ENCODE peak calls at places on chromosomes 12 and 14, in four cellular contexts. O, P, X and S are unnamed samples.

GRCh38 chr12:101040936-101041335 is 169.1 kb downstream of the SLC5A8 start:
- DNase-seq in X (no peak), P (no peak), O (no peak), S (no peak)

GRCh38 chr14:91425720-91426032 is 8.1 kb upstream of the CCDC88C start:
- DNase-seq in O (no peak), P (no peak), X (no peak), S (no peak)

GRCh38 chr12:72075891-72076557 is 137.4 kb downstream of the TPH2 start:
- DNase-seq in X (no peak), O (no peak), P (no peak), S (no peak)

GRCh38 chr14:56918849-56919574 is 108.7 kb upstream of the OTX2 start:
- DNase-seq in X (no peak), P (no peak), O (no peak), S (no peak)

GRCh38 chr12:87847147-87847546 is 182.1 kb downstream of the C12orf50 start:
- DNase-seq in X (no peak), P (no peak), O (no peak), S (no peak)

GRCh38 chr14:100893228-100893601 is 10.3 kb downstream of the RTL1 start:
- DNase-seq in P (no peak), X (no peak), O (peak; percentile 34), S (no peak)

GRCh38 chr12:43293396-43293795 is 258.6 kb downstream of the ADAMTS20 start:
- DNase-seq in P (no peak), O (no peak), X (no peak), S (no peak)

GRCh38 chr12:63351370-63351769 is 200.4 kb upstream of the AVPR1A start:
- DNase-seq in X (no peak), O (no peak), P (no peak), S (no peak)

GRCh38 chr12:125330645-125331341 is 265.6 kb downstream of the AACS start:
- DNase-seq in X (no peak), P (peak; percentile 32), O (peak; percentile 94), S (peak; percentile 62)

GRCh38 chr12:88401153-88401552 is 179.1 kb downstream of the KITLG start:
- DNase-seq in O (no peak), P (no peak), X (no peak), S (no peak)

GRCh38 chr14:26074892-26075291 is 522.9 kb downstream of the NOVA1 start:
- DNase-seq in P (no peak), X (no peak), O (no peak), S (no peak)

GRCh38 chr12:8702159-8702558 is 4.4 kb downstream of the RIMKLB start:
- DNase-seq in X (no peak), P (no peak), O (no peak), S (no peak)

GRCh38 chr14:32620724-32621123 is 291.6 kb downstream of the AKAP6 start:
- DNase-seq in O (no peak), X (no peak), P (no peak), S (no peak)

GRCh38 chr12:121240484-121241202 is 30.7 kb downstream of the P2RX4 start:
- DNase-seq in O (no peak), X (no peak), P (peak; percentile 36), S (peak; percentile 79)

GRCh38 chr12:121452356-121453021 is 52.6 kb downstream of the RNF34 start:
- DNase-seq in X (no peak), O (no peak), P (no peak), S (no peak)

GRCh38 chr14:23405096-23405495 is 3.0 kb downstream of the MYH6 start:
- DNase-seq in X (no peak), O (no peak), P (no peak), S (peak; percentile 21)
- H3K36me3 ChIP-seq in X (no peaks in the 10 kb centered on the region), O (no peaks in the 10 kb centered on the region), P (no peaks in the 10 kb centered on the region), S (peaks cover 55% of the 10 kb centered on the region)

GRCh38 chr12:113157218-113157859 is 7.8 kb downstream of the CFAP73 start:
- DNase-seq in O (no peak), P (no peak), X (no peak), S (no peak)

GRCh38 chr12:113159937-113160336 is 10.4 kb downstream of the CFAP73 start:
- DNase-seq in O (no peak), X (no peak), P (no peak), S (no peak)

GRCh38 chr12:113161415-113162016 is 12.0 kb downstream of the CFAP73 start:
- DNase-seq in X (no peak), P (no peak), O (no peak), S (no peak)

GRCh38 chr12:113155641-113156040 is 6.1 kb downstream of the CFAP73 start:
- DNase-seq in X (no peak), O (no peak), P (no peak), S (no peak)

DNA sequence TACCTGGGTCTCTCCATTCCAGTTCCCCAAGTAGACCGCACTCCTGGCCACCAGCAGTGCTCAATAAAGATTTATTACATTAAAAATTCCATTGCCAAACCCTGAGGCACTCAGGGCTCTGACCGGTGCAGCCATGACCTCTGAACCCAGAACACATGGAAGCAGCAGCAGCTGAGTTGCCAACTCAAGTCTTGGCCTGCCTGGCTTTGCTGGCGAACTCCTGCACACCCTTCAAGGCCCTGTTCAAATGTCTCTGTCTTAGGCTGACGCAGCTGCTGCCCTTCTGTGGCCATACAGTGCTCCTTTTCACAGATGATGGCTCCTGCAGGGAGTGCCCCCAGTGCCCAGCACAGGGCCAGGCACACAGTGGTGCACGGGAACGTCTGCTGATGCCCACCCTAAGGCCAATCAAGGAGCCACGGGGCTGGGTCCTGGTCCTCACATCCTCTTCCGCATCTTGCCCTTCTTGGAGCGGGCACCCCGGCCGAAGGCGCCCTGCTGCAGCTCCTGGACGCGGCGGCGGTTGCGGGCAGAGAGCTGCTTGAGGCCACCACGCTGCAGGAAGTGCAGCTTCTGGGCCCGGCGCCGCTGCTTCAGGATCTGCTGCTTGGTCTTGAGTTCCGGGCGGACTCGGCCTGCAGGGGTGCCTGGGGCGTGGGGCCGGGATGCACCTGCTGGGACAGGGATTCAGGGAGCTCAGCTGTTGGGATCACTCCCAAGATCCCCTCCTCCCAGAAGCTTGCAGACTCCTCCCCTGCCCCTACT is 9.1 kb downstream of the CFAP73 start:
- DNase-seq in P (no peak), X (no peak), O (no peak), S (no peak)
- H3K36me3 ChIP-seq in P (peaks cover 65% of the 10 kb centered on the region), X (peaks cover 68% of the 10 kb centered on the region), O (peaks cover 15% of the 10 kb centered on the region), S (peaks cover 66% of the 10 kb centered on the region)

GRCh38 chr12:132703611-132704010 is 7.0 kb upstream of the PGAM5 start:
- DNase-seq in O (no peak), X (no peak), P (no peak), S (no peak)
- H3K36me3 ChIP-seq in O (no peaks in the 10 kb centered on the region), X (peaks cover 63% of the 10 kb centered on the region), P (peaks cover 64% of the 10 kb centered on the region), S (peaks cover 30% of the 10 kb centered on the region)

DNA sequence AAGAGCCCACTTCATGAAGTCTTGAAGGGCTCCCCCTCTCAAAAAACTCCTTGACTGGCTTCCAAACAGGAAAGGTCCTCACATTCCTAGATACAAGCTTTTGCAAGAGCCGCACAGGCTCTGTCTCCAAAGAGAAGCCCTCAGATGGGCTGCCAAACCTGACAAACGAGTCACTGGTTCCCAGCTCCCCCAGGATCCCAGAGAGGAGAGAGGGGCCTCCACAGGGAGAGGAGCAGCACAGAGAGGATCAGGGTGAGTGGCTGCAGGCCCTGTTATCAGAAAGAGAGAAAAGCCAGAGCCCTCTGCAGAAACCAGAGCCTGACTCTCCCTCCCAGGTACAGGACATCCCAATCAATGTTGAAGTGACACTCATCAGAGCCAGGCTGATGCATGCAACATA is 5.8 kb downstream of the NID2 start:
- DNase-seq in O (no peak), X (no peak), P (no peak), S (peak; percentile 43)
- H3K36me3 ChIP-seq in O (no peaks in the 10 kb centered on the region), X (no peaks in the 10 kb centered on the region), P (no peaks in the 10 kb centered on the region), S (peaks cover 11% of the 10 kb centered on the region)